ENCODE peak calls at places on chromosomes 13 and 19, in seven cellular contexts. X is neural crest cell; S is stimulated activated CD4-positive, alpha-beta T cell treated with anti-CD3 and anti-CD28 coated beads, Interleukin-2, amount 100 ng/mL, for 48 hours; U is A172; D is fibroblast of mammary gland; P is activated T-cell treated with anti-CD3 and anti-CD28 coated beads, Interleukin-2, amount 50 U/mL, for 72 hours; L is RPMI7951. Y is an unnamed sample.
A peak's percentile ranks its signal among the peaks of the same experiment; 100 is the strongest.

GRCh38 chr19:53394522-53394973 is 401 bp upstream of the ZNF765 start:
- DNase-seq in X (no peak), L (peak; percentile 81), S (no peak), U (peak; percentile 62), P (no peak), D (peak; percentile 62), Y (no peak)

GRCh38 chr13:100818706-100819105 is 144.1 kb upstream of the TMTC4 start:
- DNase-seq in L (no peak), S (no peak), D (peak; percentile 37), X (peak; percentile 65), P (no peak), U (no peak), Y (no peak)

GRCh38 chr19:5150331-5150901 is 181.5 kb downstream of the KDM4B start:
- DNase-seq in L (no peak), P (no peak), X (no peak), S (no peak), D (no peak), U (no peak), Y (no peak)

GRCh38 chr13:44679602-44680001 is 103.5 kb upstream of the TSC22D1 start:
- DNase-seq in D (no peak), P (no peak), X (no peak), S (no peak), L (no peak), U (no peak), Y (no peak)

GRCh38 chr13:49367640-49368431 is 76.0 kb downstream of the CAB39L start:
- DNase-seq in S (no peak), P (no peak), U (no peak), L (no peak), D (no peak), X (no peak), Y (no peak)

GRCh38 chr13:50991624-50992610 is 82.3 kb downstream of the RNASEH2B start:
- DNase-seq in U (no peak), S (no peak), L (no peak), D (no peak), P (peak; percentile 21), X (no peak), Y (no peak)

GRCh38 chr13:30192320-30193093 is 114.8 kb downstream of the KATNAL1 start:
- DNase-seq in S (no peak), L (no peak), U (no peak), P (no peak), D (no peak), X (no peak), Y (no peak)

GRCh38 chr19:10095948-10096614 is 6.4 kb downstream of the ANGPTL6 start:
- DNase-seq in S (peak; percentile 93), X (peak; percentile 86), U (peak; percentile 69), D (peak; percentile 83), P (peak; percentile 96), L (peak; percentile 87), Y (no peak)